ENCODE peak calls at places on chromosomes 11 and 22, in eight cellular contexts. N is tibial artery, Z is SK-N-SH, B is left ventricle myocardium inferior, H is gastrocnemius medialis, C is uterus, Y is Panc1, R is fibroblast of lung. U is an unnamed sample.

GRCh38 chr22:50191041-50191740 is 5.5 kb downstream of the TRABD start:
- DNase-seq in N (no peak), Z (peak; percentile 78), B (no peak), H (no peak), C (no peak), Y (no peak), R (no peak), U (no peak)

GRCh38 chr11:125207866-125208425 is 43.4 kb downstream of the PKNOX2 start:
- DNase-seq in N (no peak), Z (no peak), B (no peak), H (no peak), C (no peak), Y (no peak), R (peak; percentile 16), U (peak; percentile 35)

GRCh38 chr22:25081409-25081824 is 118.2 kb upstream of the CRYBB3 start:
- DNase-seq in N (peak; percentile 41), Z (peak; percentile 58), B (no peak), H (no peak), C (no peak), Y (peak; percentile 17), R (no peak), U (peak; percentile 14)

GRCh38 chr11:6736495-6737121 is 35.2 kb downstream of the OR2AG2 start:
- DNase-seq in N (no peak), Z (no peak), B (no peak), H (no peak), C (no peak), Y (no peak), R (peak; percentile 23), U (peak; percentile 24)

GRCh38 chr11:35590412-35590811 is 27.8 kb upstream of the FJX1 start:
- DNase-seq in N (no peak), Z (no peak), B (no peak), H (no peak), C (no peak), Y (no peak), R (no peak), U (no peak)

GRCh38 chr11:44326615-44327475 is 16.9 kb upstream of the ALX4 start:
- DNase-seq in N (no peak), Z (no peak), B (no peak), H (no peak), C (no peak), Y (no peak), R (no peak), U (no peak)

GRCh38 chr22:41908409-41909289 is 6.2 kb downstream of the SHISA8 start:
- DNase-seq in N (no peak), Z (peak; percentile 71), B (no peak), H (no peak), C (no peak), Y (no peak), R (no peak), U (no peak)

GRCh38 chr11:31069447-31070205 is 299.9 kb downstream of the DCDC1 start:
- DNase-seq in N (no peak), Z (no peak), B (no peak), H (no peak), C (no peak), Y (no peak), R (peak; percentile 62), U (no peak)

GRCh38 chr11:12433571-12434061 is 56.2 kb downstream of the PARVA start:
- DNase-seq in N (no peak), Z (peak; percentile 39), B (no peak), H (no peak), C (no peak), Y (no peak), R (peak; percentile 98), U (no peak)

GRCh38 chr11:46437106-46437689 is 45.6 kb upstream of the CHRM4 start:
- DNase-seq in N (no peak), Z (no peak), B (no peak), H (no peak), C (no peak), Y (no peak), R (no peak), U (no peak)

GRCh38 chr11:64060861-64061444 is 25.2 kb downstream of the FLRT1 start:
- DNase-seq in N (no peak), Z (peak; percentile 81), B (peak; percentile 42), H (no peak), C (peak; percentile 25), Y (no peak), R (peak; percentile 19), U (no peak)

GRCh38 chr22:21041937-21042336 is 3.8 kb upstream of the LRRC74B start:
- DNase-seq in N (no peak), Z (no peak), B (no peak), H (no peak), C (no peak), Y (no peak), R (peak; percentile 68), U (peak; percentile 29)

GRCh38 chr11:69005183-69005630 is 7.8 kb downstream of the MRGPRF start:
- DNase-seq in N (no peak), Z (no peak), B (no peak), H (no peak), C (no peak), Y (no peak), R (no peak), U (no peak)

GRCh38 chr22:46062232-46062615 is 85.3 kb upstream of the WNT7B start:
- DNase-seq in N (no peak), Z (no peak), B (no peak), H (no peak), C (no peak), Y (no peak), R (peak; percentile 6), U (no peak)

GRCh38 chr22:43234299-43234988 is 47.5 kb upstream of the TTLL12 start:
- DNase-seq in N (no peak), Z (peak; percentile 57), B (no peak), H (no peak), C (no peak), Y (no peak), R (no peak), U (no peak)

GRCh38 chr11:65334696-65335295 is 1.1 kb downstream of the DPF2 start:
- DNase-seq in N (no peak), Z (no peak), B (no peak), H (no peak), C (no peak), Y (no peak), R (peak; percentile 18), U (no peak)

GRCh38 chr11:78334109-78334508 is 83.5 kb downstream of the GAB2 start:
- DNase-seq in N (no peak), Z (no peak), B (no peak), H (no peak), C (no peak), Y (no peak), R (no peak), U (no peak)

GRCh38 chr22:28736296-28737155 is 5.1 kb downstream of the CHEK2 start:
- DNase-seq in N (no peak), Z (no peak), B (no peak), H (no peak), C (no peak), Y (no peak), R (no peak), U (no peak)

GRCh38 chr11:10806206-10806605 is 2.5 kb downstream of the EIF4G2 start:
- DNase-seq in N (no peak), Z (no peak), B (no peak), H (no peak), C (no peak), Y (no peak), R (no peak), U (peak; percentile 17)

GRCh38 chr11:10800292-10800691 is 8.4 kb downstream of the EIF4G2 start:
- DNase-seq in N (no peak), Z (no peak), B (no peak), H (no peak), C (no peak), Y (no peak), R (no peak), U (no peak)

GRCh38 chr11:10805741-10806140 is 3.0 kb downstream of the EIF4G2 start:
- DNase-seq in N (no peak), Z (no peak), B (no peak), H (no peak), C (no peak), Y (no peak), R (no peak), U (no peak)

GRCh38 chr11:10807629-10808552 is 835 bp downstream of the EIF4G2 start:
- DNase-seq in N (peak; percentile 70), Z (peak; percentile 58), B (peak; percentile 71), H (peak; percentile 27), C (peak; percentile 56), Y (no peak), R (peak; percentile 54), U (peak; percentile 48)

GRCh38 chr11:10803676-10804075 is 5.0 kb downstream of the EIF4G2 start:
- DNase-seq in N (no peak), Z (no peak), B (no peak), H (no peak), C (no peak), Y (no peak), R (no peak), U (no peak)
- H3K36me3 ChIP-seq in N (peaks cover 85% of the 10 kb centered on the region), Z (peaks cover 84% of the 10 kb centered on the region), B (peaks cover 90% of the 10 kb centered on the region), H (peaks cover 18% of the 10 kb centered on the region), C (no peaks in the 10 kb centered on the region), Y (peaks cover 89% of the 10 kb centered on the region), R (peaks cover 20% of the 10 kb centered on the region), U (peaks cover 73% of the 10 kb centered on the region)

GRCh38 chr11:60169264-60169915 is 13.5 kb downstream of the MS4A6A start:
- DNase-seq in N (peak; percentile 41), Z (no peak), B (no peak), H (no peak), C (no peak), Y (peak; percentile 17), R (peak; percentile 11), U (peak; percentile 97)
- TF ChIP-seq CTCF in N (no peak), Z (peak; percentile 50), B (peak; percentile 50), H (peak; percentile 15), C (peak; percentile 49), Y (peak; percentile 60), R (peak; percentile 9), U (peak; percentile 70)

GRCh38 chr11:62621567-62622470 is at the start of gene B3GAT3:
- DNase-seq in N (peak; percentile 98), Z (peak; percentile 99), B (peak; percentile 98), H (peak; percentile 97), C (peak; percentile 99), Y (peak; percentile 85), R (peak; percentile 99), U (peak; percentile 99)

GRCh38 chr11:62632492-62632891 is 10.7 kb upstream of the B3GAT3 start:
- DNase-seq in N (no peak), Z (no peak), B (no peak), H (no peak), C (no peak), Y (no peak), R (no peak), U (no peak)

GRCh38 chr11:62622476-62622875 is 690 bp upstream of the B3GAT3 start:
- DNase-seq in N (no peak), Z (no peak), B (no peak), H (no peak), C (no peak), Y (no peak), R (no peak), U (no peak)

DNA sequence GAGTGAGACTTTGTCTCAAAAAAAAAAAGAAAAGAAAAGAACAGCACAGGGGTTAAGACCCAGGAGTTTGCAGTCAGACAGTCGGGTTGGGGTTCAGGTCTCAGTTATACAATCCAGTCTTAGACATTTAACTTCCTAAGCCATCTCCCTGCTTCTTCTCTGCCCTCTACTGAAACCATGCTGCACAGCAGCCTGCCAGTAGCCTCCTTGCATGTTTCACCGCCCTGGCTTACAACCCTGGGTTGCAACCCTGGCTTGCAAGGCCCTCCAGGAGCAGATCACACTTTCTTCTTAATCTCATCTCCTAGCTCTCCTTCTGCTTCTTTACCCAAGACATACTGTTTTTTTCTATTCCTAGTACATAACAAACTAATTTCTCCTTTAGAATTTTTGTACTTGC is 5.9 kb upstream of the B3GAT3 start:
- DNase-seq in N (no peak), Z (no peak), B (no peak), H (no peak), C (no peak), Y (no peak), R (no peak), U (no peak)
- H3K36me3 ChIP-seq in N (peaks cover 82% of the 10 kb centered on the region), Z (peaks cover 59% of the 10 kb centered on the region), B (peaks cover 78% of the 10 kb centered on the region), H (peaks cover 8% of the 10 kb centered on the region), C (no peaks in the 10 kb centered on the region), Y (peaks cover 25% of the 10 kb centered on the region), R (peaks cover 31% of the 10 kb centered on the region), U (peaks cover 48% of the 10 kb centered on the region)

GRCh38 chr11:70331901-70332300 is 61.4 kb downstream of the PPFIA1 start:
- DNase-seq in N (no peak), Z (no peak), B (peak; percentile 53), H (no peak), C (no peak), Y (no peak), R (no peak), U (no peak)
- TF ChIP-seq CTCF in N (no peak), Z (no peak), B (no peak), H (no peak), C (no peak), Y (no peak), R (no peak), U (no peak)

U was measured in mammary epithelial cell.